ENCODE peak calls at places on chromosomes 12 and 14, in five cellular contexts. D is IMR-90, M is activated B cell treated with CpG ODN at 0.5 μM for 24 hours, V is RWPE1, Q is astrocyte of the spinal cord. S is an unnamed sample.

GRCh38 chr12:55720071-55720564 is at the start of gene RDH5:
- DNase-seq in V (no peak), M (no peak), Q (peak), D (peak), S (peak)

GRCh38 chr12:2853626-2854025 is 3.2 kb downstream of the TEX52 start:
- DNase-seq in M (peak), D (peak), Q (peak), V (peak), S (peak)

GRCh38 chr12:88299567-88300101 is 157.5 kb downstream of the TMTC3 start:
- DNase-seq in D (peak), V (peak), M (no peak), Q (peak), S (peak)

GRCh38 chr12:22287776-22288621 is 46.5 kb downstream of the ST8SIA1 start:
- DNase-seq in M (no peak), D (peak), V (no peak), Q (peak), S (peak)

GRCh38 chr12:47121146-47121545 is 41.4 kb upstream of the AMIGO2 start:
- DNase-seq in D (peak), Q (peak), M (no peak), V (peak), S (peak)

GRCh38 chr14:77485256-77485655 is 13.4 kb downstream of the ISM2 start:
- DNase-seq in D (no peak), V (no peak), Q (no peak), M (no peak), S (no peak)

GRCh38 chr12:126734738-126735137 is 1532.2 kb upstream of the TMEM132C start:
- DNase-seq in M (no peak), Q (no peak), V (no peak), D (no peak), S (no peak)

GRCh38 chr12:85821759-85822158 is 14.4 kb downstream of the RASSF9 start:
- DNase-seq in V (no peak), D (no peak), Q (peak), M (no peak), S (no peak)

GRCh38 chr12:18932715-18933114 is 194.8 kb downstream of the CAPZA3 start:
- DNase-seq in V (no peak), Q (no peak), M (no peak), D (peak), S (peak)

GRCh38 chr12:53279283-53279869 is 11.3 kb downstream of the ESPL1 start:
- DNase-seq in V (no peak), M (no peak), Q (no peak), D (no peak), S (no peak)

GRCh38 chr12:6233121-6233971 is 33.1 kb downstream of the CD9 start:
- DNase-seq in V (no peak), Q (no peak), M (no peak), D (no peak), S (no peak)

GRCh38 chr12:113860059-113860820 is 105.9 kb downstream of the RBM19 start:
- DNase-seq in V (no peak), M (no peak), D (no peak), Q (no peak), S (no peak)

GRCh38 chr14:61619494-61619893 is 75.8 kb upstream of the HIF1A start:
- DNase-seq in V (no peak), M (no peak), D (no peak), Q (no peak), S (no peak)

GRCh38 chr12:83123039-83123438 is 436.3 kb downstream of the TMTC2 start:
- DNase-seq in D (no peak), Q (no peak), V (no peak), M (no peak), S (peak)

GRCh38 chr12:124863409-124864325 is at the start of gene SCARB1:
- DNase-seq in V (peak), Q (peak), D (peak), M (peak), S (peak)

GRCh38 chr14:31834616-31835015 is 242.5 kb upstream of the ARHGAP5 start:
- DNase-seq in M (no peak), Q (peak), V (no peak), D (peak), S (peak)

GRCh38 chr12:96078281-96078761 is 42.9 kb upstream of the LTA4H start:
- DNase-seq in Q (no peak), D (peak), V (no peak), M (no peak), S (peak)

GRCh38 chr14:104001003-104001402 is 58.7 kb upstream of the RD3L start:
- DNase-seq in V (no peak), D (no peak), Q (no peak), M (no peak), S (no peak)

GRCh38 chr12:4615667-4616066 is 33.2 kb downstream of the AKAP3 start:
- DNase-seq in M (no peak), V (no peak), Q (no peak), D (no peak), S (no peak)

GRCh38 chr12:90909069-90909676 is 45.8 kb downstream of the CCER1 start:
- DNase-seq in Q (peak), V (peak), M (no peak), D (peak), S (peak)

GRCh38 chr14:20757963-20758362 is 10.2 kb upstream of the EDDM3B start:
- DNase-seq in V (no peak), D (no peak), M (no peak), Q (no peak), S (no peak)

GRCh38 chr12:25775968-25776367 is 182.5 kb upstream of the RASSF8 start:
- DNase-seq in D (peak), M (no peak), Q (no peak), V (no peak), S (peak)

GRCh38 chr14:79732911-79733310 is 478.4 kb downstream of the DIO2 start:
- DNase-seq in D (peak), M (no peak), V (no peak), Q (peak), S (peak)

GRCh38 chr14:55356913-55357312 is 54.7 kb downstream of the ATG14 start:
- DNase-seq in Q (no peak), M (no peak), V (no peak), D (no peak), S (no peak)

GRCh38 chr12:89707623-89707991 is 1.0 kb downstream of the ATP2B1 start:
- DNase-seq in M (peak), D (no peak), V (no peak), Q (no peak), S (no peak)

GRCh38 chr12:30599631-30600030 is 96.0 kb downstream of the IPO8 start:
- DNase-seq in V (no peak), Q (peak), M (no peak), D (peak), S (peak)

GRCh38 chr12:30823140-30823669 is 68.5 kb upstream of the CAPRIN2 start:
- DNase-seq in D (no peak), M (peak), Q (no peak), V (no peak), S (peak)

GRCh38 chr12:53623526-53623925 is 2.7 kb downstream of the ATF7 start:
- DNase-seq in Q (peak), D (peak), V (no peak), M (no peak), S (peak)

GRCh38 chr14:103408491-103409155 is 23.4 kb downstream of the MARK3 start:
- DNase-seq in D (peak), Q (no peak), V (no peak), M (no peak), S (no peak)

GRCh38 chr12:113134521-113134951 is 1.0 kb downstream of the RASAL1 start:
- DNase-seq in M (no peak), V (no peak), D (no peak), Q (no peak), S (no peak)

GRCh38 chr12:71662861-71663560 is 637 bp downstream of the ZFC3H1 start:
- DNase-seq in D (peak), V (peak), M (peak), Q (peak), S (peak)

GRCh38 chr14:20469890-20470858 is 968 bp downstream of the PNP start:
- DNase-seq in V (peak), Q (peak), D (peak), M (peak), S (peak)

GRCh38 chr14:89755816-89756215 is 198.7 kb downstream of the EFCAB11 start:
- DNase-seq in Q (no peak), M (no peak), D (no peak), V (no peak), S (no peak)

GRCh38 chr12:175250-175649 is 38.7 kb downstream of the SLC6A12 start:
- DNase-seq in D (no peak), M (no peak), V (no peak), Q (no peak), S (no peak)

GRCh38 chr12:109757671-109758265 is 44.1 kb downstream of the FAM222A start:
- DNase-seq in V (no peak), Q (no peak), D (no peak), M (peak), S (no peak)

DNA sequence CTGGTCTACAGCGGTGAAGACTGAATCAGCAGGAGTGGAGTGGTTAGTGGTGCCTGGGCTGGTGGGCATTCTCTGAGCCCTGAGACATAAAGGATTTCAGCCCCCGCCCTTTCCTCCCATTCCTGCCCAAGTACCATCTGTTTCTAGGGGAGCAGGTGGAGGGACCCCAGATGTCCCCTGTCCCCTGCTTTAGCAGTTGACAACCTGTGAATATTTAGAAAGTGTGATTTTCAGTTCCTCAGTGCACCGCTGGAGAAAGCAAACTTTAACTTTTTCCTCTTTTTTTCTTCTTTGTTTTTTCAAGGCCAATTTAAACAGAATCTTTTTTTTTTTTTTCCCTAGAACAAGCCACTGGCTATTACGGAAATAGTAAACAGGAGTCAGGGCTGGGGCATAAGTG is 163.8 kb upstream of the MYL2 start:
- DNase-seq in V (no peak), M (no peak), Q (no peak), D (no peak), S (no peak)
- TF ChIP-seq CTCF in V (no peak), M (no peak), Q (no peak), D (no peak), S (no peak)

GRCh38 chr12:121346747-121347146 is 5.5 kb downstream of the ANAPC5 start:
- DNase-seq in V (no peak), D (no peak), Q (no peak), M (no peak), S (no peak)

GRCh38 chr12:121357331-121357730 is 5.1 kb upstream of the ANAPC5 start:
- DNase-seq in Q (no peak), D (no peak), M (no peak), V (no peak), S (no peak)

GRCh38 chr12:121355818-121356217 is 3.6 kb upstream of the ANAPC5 start:
- DNase-seq in Q (no peak), D (no peak), M (no peak), V (no peak), S (no peak)

GRCh38 chr12:121356657-121357056 is 4.4 kb upstream of the ANAPC5 start:
- DNase-seq in D (no peak), M (no peak), V (no peak), Q (no peak), S (no peak)

DNA sequence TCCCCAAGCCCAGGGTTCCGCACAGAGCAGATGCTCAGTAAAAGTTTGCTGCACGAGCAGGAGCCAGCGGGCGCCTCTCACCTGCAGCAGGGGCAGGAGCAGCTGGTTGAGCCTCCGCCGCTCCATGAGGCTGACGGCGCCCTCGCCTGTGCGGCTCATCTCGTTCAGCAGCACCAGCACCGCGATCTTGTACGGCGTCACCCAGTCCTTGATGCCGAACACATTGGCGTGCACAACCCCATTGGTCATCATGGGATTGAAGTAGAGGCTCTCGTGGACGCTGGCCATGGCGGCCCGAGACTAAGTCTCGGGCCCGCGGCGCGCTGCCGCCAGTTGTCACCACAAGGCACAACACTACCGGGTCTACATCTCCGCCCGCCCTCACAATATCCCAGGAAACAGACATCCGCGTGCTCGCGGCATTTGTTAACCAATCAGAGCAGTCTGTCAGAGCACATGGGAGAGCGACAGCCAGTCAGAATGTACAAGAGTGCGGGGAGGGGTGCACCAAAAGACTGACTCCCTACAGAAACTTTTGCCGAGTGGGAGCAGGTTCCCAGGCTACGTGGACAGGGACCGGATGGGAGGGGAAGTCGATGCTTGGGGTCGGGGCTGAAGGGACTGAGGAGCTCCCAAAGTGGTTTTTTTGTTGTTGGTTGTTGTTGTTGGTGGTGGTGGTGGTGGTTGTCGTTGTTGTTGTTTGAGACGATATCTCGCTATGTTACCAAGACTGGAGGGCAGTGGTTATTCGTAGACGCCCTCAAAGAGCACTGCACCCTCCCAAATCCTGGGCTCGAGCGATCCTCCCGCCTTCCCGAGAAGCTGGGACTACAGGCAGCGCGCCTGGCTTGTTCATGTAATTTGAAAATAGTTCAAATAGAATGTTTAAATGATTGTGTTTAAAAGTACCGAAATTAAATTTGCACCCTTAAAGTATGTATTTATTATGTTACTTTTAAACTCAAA is at the start of gene ANAPC5:
- DNase-seq in Q (peak), V (peak), M (peak), D (peak), S (peak)
- TF ChIP-seq CTCF in Q (no peak), V (no peak), M (no peak), D (no peak), S (no peak)

DNA sequence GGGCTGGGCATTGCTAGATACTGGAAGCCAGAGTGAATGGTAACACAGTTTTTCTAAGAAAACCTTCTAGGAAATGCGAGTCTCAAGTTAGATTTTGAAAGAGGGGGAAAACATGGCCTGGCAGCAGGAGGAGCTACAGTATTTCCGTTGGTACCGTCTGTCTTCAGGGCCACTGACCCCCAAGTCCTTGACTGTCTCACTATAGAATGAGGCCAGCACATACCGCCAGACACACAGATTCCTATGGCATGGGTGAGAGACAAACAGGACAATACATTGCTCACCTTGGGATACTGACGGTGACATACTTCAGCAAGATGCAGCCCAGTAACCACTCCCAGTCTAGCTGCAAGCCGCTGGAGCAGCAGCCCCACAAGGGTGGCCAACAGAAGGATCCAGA is 21.7 kb downstream of the SLC11A2 start:
- DNase-seq in D (no peak), Q (no peak), M (no peak), V (no peak), S (no peak)
- TF ChIP-seq CTCF in D (no peak), Q (no peak), M (no peak), V (no peak), S (no peak)

DNA sequence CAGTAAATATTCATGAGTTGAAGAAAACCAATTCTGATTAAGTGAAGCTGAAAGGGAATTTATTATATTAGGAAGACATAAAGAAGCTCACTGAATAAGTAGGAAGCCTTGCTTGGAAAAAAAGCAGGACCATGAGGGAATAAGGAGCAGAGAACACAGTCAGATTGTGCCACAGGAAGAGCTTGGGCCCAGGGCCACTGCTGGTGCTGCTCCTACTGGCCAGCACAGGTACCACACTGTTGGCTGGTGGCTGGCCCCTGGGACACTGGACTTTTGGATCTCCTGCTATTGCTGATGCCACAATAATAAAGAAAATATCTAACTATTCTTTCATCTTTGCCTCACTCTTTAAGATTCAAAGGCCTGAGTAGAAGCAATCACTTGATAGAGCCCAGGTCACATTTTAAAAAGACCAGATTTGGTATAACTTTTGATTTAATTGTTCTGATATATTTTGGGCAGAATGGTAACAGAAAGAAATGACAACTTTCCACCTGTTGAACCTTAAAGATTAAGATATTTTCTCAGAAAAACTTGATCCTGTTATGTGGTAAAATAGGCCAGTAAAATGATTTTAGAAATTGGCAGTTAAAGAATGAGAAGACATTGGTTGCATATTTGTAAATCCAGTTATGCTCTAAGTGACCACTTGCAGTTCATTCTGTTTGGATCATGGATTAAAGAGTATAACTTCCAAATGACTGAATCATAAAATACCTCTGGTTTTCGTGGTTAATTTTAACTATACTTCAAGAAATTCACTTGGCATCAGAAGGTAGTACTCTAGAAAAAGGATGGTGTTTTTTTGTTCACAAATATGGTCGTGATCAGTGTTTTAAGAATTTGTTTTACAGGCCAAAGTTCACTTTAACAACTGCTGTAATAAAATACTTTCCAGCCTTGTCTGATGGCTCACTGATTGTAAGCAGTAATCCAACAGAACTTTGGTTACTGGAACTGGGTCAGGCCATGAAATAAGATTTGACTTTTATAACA is 68.3 kb downstream of the DERA start:
- DNase-seq in M (no peak), V (peak), Q (peak), D (peak), S (peak)
- TF ChIP-seq CTCF in M (no peak), V (no peak), Q (peak), D (peak), S (peak)

GRCh38 chr12:119239040-119239439 is 60.3 kb downstream of the HSPB8 start:
- DNase-seq in Q (no peak), V (no peak), D (no peak), M (no peak), S (no peak)

GRCh38 chr12:119231774-119232173 is 53.0 kb downstream of the HSPB8 start:
- DNase-seq in Q (no peak), V (no peak), M (no peak), D (no peak), S (no peak)

GRCh38 chr12:119230804-119231203 is 52.1 kb downstream of the HSPB8 start:
- DNase-seq in D (no peak), V (no peak), Q (no peak), M (no peak), S (no peak)

GRCh38 chr12:119236372-119236771 is 57.6 kb downstream of the HSPB8 start:
- DNase-seq in V (no peak), D (no peak), M (no peak), Q (no peak), S (no peak)

GRCh38 chr12:119235352-119235751 is 56.6 kb downstream of the HSPB8 start:
- DNase-seq in Q (no peak), D (no peak), M (no peak), V (no peak), S (no peak)
- TF ChIP-seq CTCF in Q (peak), D (peak), M (no peak), V (no peak), S (peak)

DNA sequence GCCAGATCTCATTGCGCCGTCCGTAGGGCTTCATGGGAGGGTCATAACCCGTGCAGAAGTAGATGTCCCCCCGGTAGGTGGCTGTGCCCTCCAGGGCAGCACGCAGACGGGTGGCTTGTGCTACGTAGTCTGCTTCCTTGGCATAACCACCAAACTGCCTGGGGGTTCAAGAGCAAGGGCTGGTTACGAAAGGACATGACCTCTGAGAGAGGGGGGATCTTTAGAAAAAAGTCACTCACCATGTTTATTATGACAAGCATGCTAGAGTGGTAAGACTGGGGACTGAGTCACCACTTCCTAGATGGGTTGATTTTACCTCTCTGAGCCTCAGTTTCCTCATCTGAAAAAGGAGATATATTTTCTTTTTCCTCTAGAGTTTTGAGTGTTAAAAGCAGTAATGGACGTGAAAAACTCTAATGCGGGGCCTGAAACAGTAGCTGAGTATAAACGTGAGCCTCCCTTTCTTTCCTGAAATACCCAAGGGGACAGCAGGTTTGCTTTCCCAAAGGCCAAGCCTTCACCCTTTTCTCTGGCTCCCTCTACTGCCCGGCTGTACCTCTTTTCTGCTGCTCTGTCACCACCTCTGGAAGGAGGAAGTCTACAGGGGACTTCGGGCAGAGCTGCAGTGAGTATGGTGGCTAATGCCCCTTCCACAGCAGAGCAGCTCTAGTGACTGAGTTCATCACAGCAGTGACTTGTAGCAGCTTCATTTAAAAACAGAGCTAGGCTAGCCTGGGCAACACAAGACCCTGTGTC is 23.5 kb upstream of the GPRC5D start:
- DNase-seq in Q (peak), V (no peak), D (peak), M (no peak), S (peak)
- TF ChIP-seq CTCF in Q (peak), V (no peak), D (peak), M (no peak), S (peak)